ENCODE peak calls at places on chromosome 11, in nine cellular contexts. One of them, this sample, is unnamed.

GRCh38 chr11:32852142-32852541 is 22.4 kb downstream of the PRRG4 start:
- DNase-seq in spleen: no peak
- DNase-seq in transverse colon: peak; percentile 52
- DNase-seq in GM23338: no peak
- DNase-seq in HepG2: no peak
- DNase-seq in endothelial cell of umbilical vein: no peak
- DNase-seq in sigmoid colon: no peak
- DNase-seq in prostate gland: no peak
- DNase-seq in stomach: no peak
- DNase-seq in this sample: no peak

GRCh38 chr11:72696866-72697428 is 22.7 kb upstream of the PDE2A start:
- DNase-seq in spleen: no peak
- DNase-seq in transverse colon: no peak
- DNase-seq in GM23338: peak; percentile 92
- DNase-seq in HepG2: no peak
- DNase-seq in endothelial cell of umbilical vein: no peak
- DNase-seq in sigmoid colon: peak; percentile 81
- DNase-seq in prostate gland: no peak
- DNase-seq in stomach: peak; percentile 28
- DNase-seq in this sample: no peak

GRCh38 chr11:119108151-119108856 is 1.2 kb downstream of the C2CD2L start:
- DNase-seq in spleen: peak; percentile 85
- DNase-seq in transverse colon: peak; percentile 64
- DNase-seq in GM23338: peak; percentile 68
- DNase-seq in HepG2: peak; percentile 73
- DNase-seq in endothelial cell of umbilical vein: no peak
- DNase-seq in sigmoid colon: no peak
- DNase-seq in prostate gland: peak; percentile 43
- DNase-seq in stomach: peak; percentile 53
- DNase-seq in this sample: no peak

GRCh38 chr11:111370902-111371578 is 8.0 kb downstream of the POU2AF1 start:
- DNase-seq in spleen: no peak
- DNase-seq in transverse colon: no peak
- DNase-seq in GM23338: no peak
- DNase-seq in HepG2: no peak
- DNase-seq in endothelial cell of umbilical vein: no peak
- DNase-seq in sigmoid colon: no peak
- DNase-seq in prostate gland: no peak
- DNase-seq in stomach: no peak
- DNase-seq in this sample: no peak

GRCh38 chr11:122645847-122646246 is 9.7 kb upstream of the UBASH3B start:
- DNase-seq in spleen: no peak
- DNase-seq in transverse colon: no peak
- DNase-seq in GM23338: no peak
- DNase-seq in HepG2: no peak
- DNase-seq in endothelial cell of umbilical vein: no peak
- DNase-seq in sigmoid colon: no peak
- DNase-seq in prostate gland: no peak
- DNase-seq in stomach: no peak
- DNase-seq in this sample: no peak

GRCh38 chr11:133661867-133662266 is 129.6 kb upstream of the OPCML start:
- DNase-seq in spleen: no peak
- DNase-seq in transverse colon: no peak
- DNase-seq in GM23338: no peak
- DNase-seq in HepG2: no peak
- DNase-seq in endothelial cell of umbilical vein: no peak
- DNase-seq in sigmoid colon: no peak
- DNase-seq in prostate gland: no peak
- DNase-seq in stomach: no peak
- DNase-seq in this sample: no peak

GRCh38 chr11:3340025-3340424 is 38.9 kb downstream of the ZNF195 start:
- DNase-seq in spleen: no peak
- DNase-seq in transverse colon: no peak
- DNase-seq in GM23338: peak; percentile 1
- DNase-seq in HepG2: no peak
- DNase-seq in endothelial cell of umbilical vein: peak; percentile 47
- DNase-seq in sigmoid colon: no peak
- DNase-seq in prostate gland: no peak
- DNase-seq in stomach: no peak
- DNase-seq in this sample: peak; percentile 15

GRCh38 chr11:73218106-73218829 is at the start of gene P2RY2:
- DNase-seq in spleen: peak; percentile 95
- DNase-seq in transverse colon: peak; percentile 91
- DNase-seq in GM23338: peak; percentile 87
- DNase-seq in HepG2: peak; percentile 53
- DNase-seq in endothelial cell of umbilical vein: peak; percentile 59
- DNase-seq in sigmoid colon: peak; percentile 73
- DNase-seq in prostate gland: peak; percentile 53
- DNase-seq in stomach: peak; percentile 85
- DNase-seq in this sample: no peak

GRCh38 chr11:121347805-121348204 is 55.2 kb downstream of the SC5D start:
- DNase-seq in spleen: no peak
- DNase-seq in transverse colon: no peak
- DNase-seq in GM23338: no peak
- DNase-seq in HepG2: no peak
- DNase-seq in endothelial cell of umbilical vein: no peak
- DNase-seq in sigmoid colon: no peak
- DNase-seq in prostate gland: no peak
- DNase-seq in stomach: no peak
- DNase-seq in this sample: no peak

GRCh38 chr11:36311926-36312592 is 16.0 kb downstream of the PRR5L start:
- DNase-seq in spleen: no peak
- DNase-seq in transverse colon: no peak
- DNase-seq in GM23338: no peak
- DNase-seq in HepG2: no peak
- DNase-seq in endothelial cell of umbilical vein: no peak
- DNase-seq in sigmoid colon: no peak
- DNase-seq in prostate gland: no peak
- DNase-seq in stomach: no peak
- DNase-seq in this sample: no peak

GRCh38 chr11:92826136-92826535 is 143.3 kb upstream of the MTNR1B start:
- DNase-seq in spleen: no peak
- DNase-seq in transverse colon: no peak
- DNase-seq in GM23338: no peak
- DNase-seq in HepG2: no peak
- DNase-seq in endothelial cell of umbilical vein: no peak
- DNase-seq in sigmoid colon: no peak
- DNase-seq in prostate gland: no peak
- DNase-seq in stomach: no peak
- DNase-seq in this sample: no peak

GRCh38 chr11:103529217-103529684 is 420.0 kb downstream of the DYNC2H1 start:
- DNase-seq in spleen: no peak
- DNase-seq in transverse colon: no peak
- DNase-seq in GM23338: no peak
- DNase-seq in HepG2: no peak
- DNase-seq in endothelial cell of umbilical vein: peak; percentile 75
- DNase-seq in sigmoid colon: no peak
- DNase-seq in prostate gland: no peak
- DNase-seq in stomach: no peak
- DNase-seq in this sample: peak; percentile 20

GRCh38 chr11:86696004-86696403 is 23.6 kb upstream of the ME3 start:
- DNase-seq in spleen: no peak
- DNase-seq in transverse colon: no peak
- DNase-seq in GM23338: no peak
- DNase-seq in HepG2: peak; percentile 11
- DNase-seq in endothelial cell of umbilical vein: peak; percentile 84
- DNase-seq in sigmoid colon: no peak
- DNase-seq in prostate gland: no peak
- DNase-seq in stomach: no peak
- DNase-seq in this sample: no peak

GRCh38 chr11:118565062-118565461 is 669 bp downstream of the IFT46 start:
- DNase-seq in spleen: no peak
- DNase-seq in transverse colon: no peak
- DNase-seq in GM23338: peak; percentile 6
- DNase-seq in HepG2: no peak
- DNase-seq in endothelial cell of umbilical vein: no peak
- DNase-seq in sigmoid colon: no peak
- DNase-seq in prostate gland: peak; percentile 11
- DNase-seq in stomach: no peak
- DNase-seq in this sample: no peak

GRCh38 chr11:47606731-47607130 is 12.5 kb upstream of the C1QTNF4 start:
- DNase-seq in spleen: no peak
- DNase-seq in transverse colon: no peak
- DNase-seq in GM23338: no peak
- DNase-seq in HepG2: no peak
- DNase-seq in endothelial cell of umbilical vein: no peak
- DNase-seq in sigmoid colon: no peak
- DNase-seq in prostate gland: no peak
- DNase-seq in stomach: no peak
- DNase-seq in this sample: no peak

GRCh38 chr11:66881436-66881835 is 24.6 kb downstream of the LRFN4 start:
- DNase-seq in spleen: no peak
- DNase-seq in transverse colon: no peak
- DNase-seq in GM23338: no peak
- DNase-seq in HepG2: no peak
- DNase-seq in endothelial cell of umbilical vein: no peak
- DNase-seq in sigmoid colon: no peak
- DNase-seq in prostate gland: no peak
- DNase-seq in stomach: no peak
- DNase-seq in this sample: no peak

GRCh38 chr11:70567680-70568503 is 169.6 kb downstream of the CTTN start:
- DNase-seq in spleen: peak; percentile 68
- DNase-seq in transverse colon: peak; percentile 74
- DNase-seq in GM23338: peak; percentile 51
- DNase-seq in HepG2: no peak
- DNase-seq in endothelial cell of umbilical vein: no peak
- DNase-seq in sigmoid colon: peak; percentile 76
- DNase-seq in prostate gland: peak; percentile 50
- DNase-seq in stomach: no peak
- DNase-seq in this sample: no peak

GRCh38 chr11:78265326-78265725 is 76.6 kb downstream of the USP35 start:
- DNase-seq in spleen: no peak
- DNase-seq in transverse colon: no peak
- DNase-seq in GM23338: no peak
- DNase-seq in HepG2: no peak
- DNase-seq in endothelial cell of umbilical vein: no peak
- DNase-seq in sigmoid colon: no peak
- DNase-seq in prostate gland: no peak
- DNase-seq in stomach: no peak
- DNase-seq in this sample: no peak

GRCh38 chr11:89491141-89491690 is at the start of gene NOX4:
- DNase-seq in spleen: peak; percentile 75
- DNase-seq in transverse colon: no peak
- DNase-seq in GM23338: peak; percentile 82
- DNase-seq in HepG2: no peak
- DNase-seq in endothelial cell of umbilical vein: peak; percentile 89
- DNase-seq in sigmoid colon: peak; percentile 64
- DNase-seq in prostate gland: no peak
- DNase-seq in stomach: peak; percentile 30
- DNase-seq in this sample: no peak
- H3K4me3 ChIP-seq in spleen: peak within 1 kb of the TSS; percentile 15
- H3K4me3 ChIP-seq in transverse colon: peak within 1 kb of the TSS; percentile 25
- H3K4me3 ChIP-seq in GM23338: peak within 1 kb of the TSS; percentile 64
- H3K4me3 ChIP-seq in HepG2: no peak within 1 kb of the TSS
- H3K4me3 ChIP-seq in endothelial cell of umbilical vein: peak within 1 kb of the TSS; percentile 96
- H3K4me3 ChIP-seq in sigmoid colon: peak within 1 kb of the TSS; percentile 42
- H3K4me3 ChIP-seq in prostate gland: peak within 1 kb of the TSS; percentile 29
- H3K4me3 ChIP-seq in stomach: peak within 1 kb of the TSS; percentile 52
- H3K4me3 ChIP-seq in this sample: no peak within 1 kb of the TSS

DNA sequence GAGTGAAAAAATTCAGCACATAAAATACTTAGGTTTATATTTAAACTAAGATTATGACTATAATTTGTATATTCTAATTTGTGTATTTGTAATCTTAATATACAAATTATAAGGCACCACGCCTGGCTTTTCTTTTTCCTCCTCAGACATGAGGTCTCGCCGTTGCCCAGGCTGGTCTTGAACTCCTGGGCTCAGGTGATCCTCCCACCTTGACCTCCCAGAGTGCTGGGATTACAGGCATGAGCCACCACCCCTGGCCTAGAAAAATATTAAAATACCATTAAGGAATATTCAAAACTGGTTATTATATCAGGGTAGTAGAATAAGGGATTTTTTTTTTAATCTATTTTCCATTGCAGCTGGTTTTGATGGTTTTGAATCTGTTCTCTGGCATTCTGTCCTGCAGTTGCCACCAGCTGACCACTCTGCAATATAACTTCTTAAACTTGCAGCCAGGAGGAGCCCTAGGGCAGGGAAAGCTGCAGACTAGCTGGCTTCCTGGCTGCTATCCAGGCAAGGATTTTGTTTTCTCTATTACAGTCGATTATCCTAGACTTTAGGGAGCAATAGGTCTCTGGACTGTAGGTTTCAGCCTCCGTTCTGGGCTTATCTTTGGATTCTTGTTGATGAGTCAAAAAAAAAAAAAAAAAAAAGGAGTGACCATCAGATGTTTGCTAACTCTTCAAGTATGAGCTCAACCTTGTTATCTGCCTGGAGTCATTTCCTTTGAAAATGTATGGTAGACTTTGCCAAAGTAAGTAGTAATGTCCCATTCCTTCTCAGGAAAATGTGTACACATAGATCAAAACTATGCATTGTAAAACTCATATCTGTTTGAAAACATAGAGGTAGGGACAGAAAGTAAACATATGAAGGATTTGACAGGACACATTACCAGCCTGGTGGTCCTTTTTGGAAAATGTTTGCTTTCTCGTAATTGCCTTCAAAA is 13.2 kb downstream of the POLA2 start:
- DNase-seq in spleen: peak; percentile 79
- DNase-seq in transverse colon: peak; percentile 79
- DNase-seq in GM23338: peak; percentile 83
- DNase-seq in HepG2: peak; percentile 89
- DNase-seq in endothelial cell of umbilical vein: peak; percentile 97
- DNase-seq in sigmoid colon: peak; percentile 93
- DNase-seq in prostate gland: peak; percentile 79
- DNase-seq in stomach: peak; percentile 75
- DNase-seq in this sample: no peak
- TF ChIP-seq POLR2AphosphoS5 in spleen: no peak
- TF ChIP-seq POLR2AphosphoS5 in transverse colon: peak; percentile 73
- TF ChIP-seq POLR2AphosphoS5 in GM23338: no peak
- TF ChIP-seq POLR2AphosphoS5 in HepG2: no peak
- TF ChIP-seq POLR2AphosphoS5 in endothelial cell of umbilical vein: peak; percentile 84
- TF ChIP-seq POLR2AphosphoS5 in sigmoid colon: peak; percentile 60
- TF ChIP-seq POLR2AphosphoS5 in prostate gland: peak; percentile 87
- TF ChIP-seq POLR2AphosphoS5 in stomach: peak; percentile 46
- TF ChIP-seq POLR2AphosphoS5 in this sample: peak; percentile 60

DNA sequence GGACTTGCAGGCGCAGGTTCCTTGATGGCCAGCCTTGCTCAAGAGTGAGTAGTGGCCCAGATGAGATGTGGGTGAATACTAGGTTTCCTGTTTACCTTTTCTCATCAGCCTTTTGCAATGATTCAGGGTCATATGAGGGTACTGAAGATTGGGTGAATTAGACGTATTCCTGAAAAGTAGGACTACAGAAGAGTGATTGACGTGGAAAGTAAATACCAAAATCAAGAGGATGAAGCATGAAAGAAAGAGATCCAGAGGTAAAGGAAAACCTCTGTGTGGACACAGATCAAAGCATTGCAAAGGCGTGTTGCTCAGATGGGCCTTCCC is 59.9 kb downstream of the CYB5R2 start:
- DNase-seq in spleen: no peak
- DNase-seq in transverse colon: no peak
- DNase-seq in GM23338: no peak
- DNase-seq in HepG2: peak; percentile 56
- DNase-seq in endothelial cell of umbilical vein: no peak
- DNase-seq in sigmoid colon: no peak
- DNase-seq in prostate gland: no peak
- DNase-seq in stomach: no peak
- DNase-seq in this sample: no peak
- H3K4me1 ChIP-seq in spleen: no peaks in the 10 kb centered on the region
- H3K4me1 ChIP-seq in transverse colon: no peaks in the 10 kb centered on the region
- H3K4me1 ChIP-seq in GM23338: peaks cover 18% of the 10 kb centered on the region
- H3K4me1 ChIP-seq in HepG2: peaks cover 38% of the 10 kb centered on the region
- H3K4me1 ChIP-seq in endothelial cell of umbilical vein: no peaks in the 10 kb centered on the region
- H3K4me1 ChIP-seq in sigmoid colon: no peaks in the 10 kb centered on the region
- H3K4me1 ChIP-seq in prostate gland: no peaks in the 10 kb centered on the region
- H3K4me1 ChIP-seq in stomach: peaks cover 49% of the 10 kb centered on the region
- H3K4me1 ChIP-seq in this sample: no peaks in the 10 kb centered on the region

GRCh38 chr11:18745251-18745650 is 19.3 kb upstream of the IGSF22 start:
- DNase-seq in spleen: no peak
- DNase-seq in transverse colon: no peak
- DNase-seq in GM23338: peak; percentile 23
- DNase-seq in HepG2: no peak
- DNase-seq in endothelial cell of umbilical vein: no peak
- DNase-seq in sigmoid colon: no peak
- DNase-seq in prostate gland: no peak
- DNase-seq in stomach: no peak
- DNase-seq in this sample: no peak
- H3K4me3 ChIP-seq in spleen: no peak overlapping the region
- H3K4me3 ChIP-seq in transverse colon: no peak overlapping the region
- H3K4me3 ChIP-seq in GM23338: no peak overlapping the region
- H3K4me3 ChIP-seq in HepG2: no peak overlapping the region
- H3K4me3 ChIP-seq in endothelial cell of umbilical vein: no peak overlapping the region
- H3K4me3 ChIP-seq in sigmoid colon: no peak overlapping the region
- H3K4me3 ChIP-seq in prostate gland: no peak overlapping the region
- H3K4me3 ChIP-seq in stomach: no peak overlapping the region
- H3K4me3 ChIP-seq in this sample: no peak overlapping the region